ENCODE peak calls at places on chromosomes 16 and 17, in eight cellular contexts. J, X, U, Z, F, B, H and N are unnamed samples.

GRCh38 chr16:65070831-65071230 is 51.0 kb downstream of the CDH11 start:
- DNase-seq in U (peak; percentile 49), J (peak; percentile 27), B (peak; percentile 96), F (no peak), H (no peak), X (peak; percentile 97), Z (peak; percentile 98), N (no peak)

GRCh38 chr16:68286153-68287074 is 22.1 kb downstream of the SLC7A6 start:
- DNase-seq in Z (no peak), J (no peak), B (no peak), H (peak; percentile 87), U (no peak), F (peak; percentile 41), X (no peak), N (peak; percentile 46)

GRCh38 chr16:87501117-87501516 is 8.3 kb upstream of the ZCCHC14 start:
- DNase-seq in H (no peak), U (no peak), F (no peak), X (no peak), B (no peak), Z (no peak), J (no peak), N (no peak)

GRCh38 chr16:55323637-55324490 is at the start of gene IRX6:
- DNase-seq in X (no peak), Z (no peak), H (no peak), J (no peak), U (no peak), F (no peak), B (no peak), N (no peak)

GRCh38 chr17:1904273-1905052 is 74.7 kb downstream of the RPA1 start:
- DNase-seq in B (no peak), Z (no peak), F (no peak), U (no peak), H (no peak), X (no peak), J (no peak), N (no peak)

GRCh38 chr17:34059423-34060220 is 195.5 kb upstream of the CCL2 start:
- DNase-seq in B (no peak), F (no peak), J (no peak), H (no peak), X (no peak), U (no peak), Z (no peak), N (no peak)

GRCh38 chr17:44759096-44759915 is 518 bp downstream of the ADAM11 start:
- DNase-seq in U (no peak), F (no peak), J (peak; percentile 45), B (no peak), Z (no peak), X (no peak), H (no peak), N (no peak)

GRCh38 chr17:68706351-68706750 is 105.2 kb upstream of the FAM20A start:
- DNase-seq in F (no peak), X (no peak), H (no peak), Z (no peak), J (no peak), U (no peak), B (no peak), N (no peak)

GRCh38 chr16:28982949-28983348 is 1.9 kb upstream of the LAT start:
- DNase-seq in X (no peak), B (no peak), H (no peak), Z (no peak), U (no peak), F (no peak), J (no peak), N (no peak)

GRCh38 chr17:17264430-17264829 is 16.6 kb downstream of the COPS3 start:
- DNase-seq in X (no peak), Z (no peak), J (no peak), U (no peak), F (no peak), B (no peak), H (no peak), N (no peak)

GRCh38 chr16:364091-364490 is 6.2 kb downstream of the MRPL28 start:
- DNase-seq in Z (no peak), U (no peak), J (no peak), X (no peak), H (no peak), F (no peak), B (no peak), N (no peak)

GRCh38 chr17:17043668-17044226 is 1.5 kb downstream of the MPRIP start:
- DNase-seq in B (no peak), F (no peak), Z (no peak), X (no peak), H (no peak), U (no peak), J (no peak), N (no peak)

GRCh38 chr16:228151-228855 is 946 bp downstream of the LUC7L start:
- DNase-seq in J (no peak), F (no peak), H (peak; percentile 26), U (no peak), X (peak; percentile 16), B (no peak), Z (peak; percentile 13), N (no peak)

GRCh38 chr16:31472559-31473203 is 729 bp downstream of the TGFB1I1 start:
- DNase-seq in B (no peak), Z (peak; percentile 91), X (peak; percentile 95), H (no peak), J (peak; percentile 89), U (peak; percentile 80), F (no peak), N (peak; percentile 92)

GRCh38 chr17:6233856-6234255 is 163.7 kb downstream of the WSCD1 start:
- DNase-seq in U (no peak), F (no peak), B (no peak), J (no peak), H (no peak), X (no peak), Z (no peak), N (no peak)

GRCh38 chr16:74034862-74035261 is 261.8 kb upstream of the PSMD7 start:
- DNase-seq in J (peak; percentile 10), U (no peak), H (peak; percentile 32), F (no peak), X (peak; percentile 9), B (peak; percentile 26), Z (peak; percentile 1), N (no peak)

GRCh38 chr16:9499921-9500593 is 408.6 kb downstream of the HAPSTR1 start:
- DNase-seq in H (no peak), U (no peak), J (no peak), Z (no peak), F (no peak), B (no peak), X (no peak), N (no peak)

GRCh38 chr16:50594332-50595260 is 46.4 kb downstream of the NKD1 start:
- DNase-seq in Z (no peak), J (no peak), X (no peak), B (no peak), U (no peak), F (no peak), H (no peak), N (no peak)